ENCODE peak calls at places on chromosomes 12 and 14, in four cellular contexts. J, B, Q and E are unnamed samples.

GRCh38 chr12:52126605-52127578 is 47.4 kb downstream of the SMIM41 start:
- DNase-seq in J (no peak), B (no peak), Q (no peak), E (no peak)

GRCh38 chr14:24298892-24299254 is 707 bp downstream of the DHRS1 start:
- DNase-seq in J (no peak), B (no peak), Q (no peak), E (no peak)

GRCh38 chr12:106138646-106139421 is at the start of gene NUAK1:
- DNase-seq in J (peak), B (no peak), Q (peak), E (no peak)

GRCh38 chr12:45762185-45763110 is 32.9 kb downstream of the ARID2 start:
- DNase-seq in J (peak), B (peak), Q (no peak), E (no peak)

GRCh38 chr14:50784683-50785505 is 46.1 kb downstream of the NIN start:
- DNase-seq in J (no peak), B (no peak), Q (no peak), E (no peak)

GRCh38 chr12:15662303-15662980 is 126.7 kb downstream of the EPS8 start:
- DNase-seq in J (no peak), B (peak), Q (no peak), E (peak)

GRCh38 chr12:19010087-19010486 is 119.4 kb upstream of the PLEKHA5 start:
- DNase-seq in J (peak), B (no peak), Q (no peak), E (no peak)

GRCh38 chr12:25801621-25802243 is 156.8 kb upstream of the RASSF8 start:
- DNase-seq in J (no peak), B (no peak), Q (no peak), E (no peak)

GRCh38 chr14:94426526-94426925 is 26.1 kb downstream of the SERPINA11 start:
- DNase-seq in J (no peak), B (no peak), Q (no peak), E (no peak)

GRCh38 chr12:108567974-108568652 is 5.7 kb downstream of the ISCU start:
- DNase-seq in J (no peak), B (no peak), Q (no peak), E (no peak)

GRCh38 chr14:69049675-69050074 is 70.6 kb upstream of the ACTN1 start:
- DNase-seq in J (no peak), B (no peak), Q (no peak), E (no peak)

GRCh38 chr14:75090353-75090752 is 20.9 kb downstream of the ZC2HC1C start:
- DNase-seq in J (no peak), B (no peak), Q (no peak), E (no peak)

GRCh38 chr12:10406725-10407124 is 2.8 kb downstream of the KLRC4 start:
- DNase-seq in J (no peak), B (no peak), Q (no peak), E (no peak)

GRCh38 chr12:65121049-65121955 is at the start of gene WIF1:
- DNase-seq in J (no peak), B (no peak), Q (peak), E (no peak)

GRCh38 chr12:68245071-68246021 is 8.1 kb downstream of the IL22 start:
- DNase-seq in J (no peak), B (no peak), Q (no peak), E (no peak)